ENCODE peak calls at places on chromosome 11, in eight cellular contexts. Y is pancreas; C is SJSA1; U is lung; R is CD8-positive, alpha-beta memory T cell; N is ovary; V is left ventricle myocardium inferior; Q is heart right ventricle. L is an unnamed sample.

GRCh38 chr11:32381149-32381548 is 54.2 kb downstream of the WT1 start:
- DNase-seq in Y (no peak), C (no peak), U (no peak), R (no peak), N (peak; percentile 41), V (no peak), Q (no peak), L (peak; percentile 15)

GRCh38 chr11:10920205-10920604 is 62.4 kb upstream of the ZBED5 start:
- DNase-seq in Y (no peak), C (no peak), U (no peak), R (no peak), N (no peak), V (no peak), Q (no peak), L (no peak)

GRCh38 chr11:48000432-48000831 is 20.1 kb downstream of the PTPRJ start:
- DNase-seq in Y (no peak), C (no peak), U (no peak), R (no peak), N (no peak), V (no peak), Q (no peak), L (no peak)

GRCh38 chr11:8301622-8302021 is 37.9 kb upstream of the LMO1 start:
- DNase-seq in Y (no peak), C (no peak), U (no peak), R (no peak), N (no peak), V (no peak), Q (no peak), L (no peak)

GRCh38 chr11:111693224-111693937 is 72.8 kb downstream of the PPP2R1B start:
- DNase-seq in Y (no peak), C (no peak), U (no peak), R (no peak), N (no peak), V (no peak), Q (no peak), L (no peak)

GRCh38 chr11:4049006-4049405 is 45.6 kb upstream of the RRM1 start:
- DNase-seq in Y (no peak), C (no peak), U (no peak), R (no peak), N (no peak), V (no peak), Q (no peak), L (no peak)

GRCh38 chr11:36265793-36266628 is 23.2 kb downstream of the COMMD9 start:
- DNase-seq in Y (peak; percentile 61), C (peak; percentile 56), U (peak; percentile 48), R (peak; percentile 28), N (peak; percentile 73), V (peak; percentile 36), Q (peak; percentile 20), L (peak; percentile 51)

GRCh38 chr11:43556269-43556668 is 124.3 kb upstream of the HSD17B12 start:
- DNase-seq in Y (no peak), C (no peak), U (no peak), R (no peak), N (no peak), V (no peak), Q (no peak), L (no peak)

GRCh38 chr11:131684111-131685060 is 314.0 kb downstream of the NTM start:
- DNase-seq in Y (no peak), C (no peak), U (no peak), R (no peak), N (no peak), V (no peak), Q (no peak), L (no peak)

DNA sequence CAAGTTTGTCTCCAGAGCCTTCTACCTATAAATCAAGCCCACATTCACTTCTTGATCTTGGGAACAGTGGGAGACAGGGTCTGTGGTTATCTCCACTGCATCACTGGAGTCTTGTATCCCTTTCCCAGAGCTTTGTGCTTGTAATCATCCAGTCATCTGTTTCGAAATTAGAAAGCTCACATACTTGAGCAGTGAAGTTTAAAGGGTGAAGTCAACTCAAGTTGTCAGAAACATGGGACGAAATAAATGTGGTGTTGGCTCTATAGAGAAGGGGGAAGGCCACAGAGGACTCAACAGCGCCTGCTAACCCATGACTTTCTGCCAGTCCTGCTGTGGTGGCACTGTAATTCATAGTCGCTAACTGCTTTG is 197.5 kb downstream of the DBX1 start:
- DNase-seq in Y (no peak), C (no peak), U (no peak), R (no peak), N (no peak), V (no peak), Q (no peak), L (no peak)
- H3K27ac ChIP-seq in Y (no peak overlapping the region), C (no peak overlapping the region), U (no peak overlapping the region), R (no peak overlapping the region), N (no peak overlapping the region), V (no peak overlapping the region), Q (no peak overlapping the region), L (peak overlapping the region; percentile 43)

DNA sequence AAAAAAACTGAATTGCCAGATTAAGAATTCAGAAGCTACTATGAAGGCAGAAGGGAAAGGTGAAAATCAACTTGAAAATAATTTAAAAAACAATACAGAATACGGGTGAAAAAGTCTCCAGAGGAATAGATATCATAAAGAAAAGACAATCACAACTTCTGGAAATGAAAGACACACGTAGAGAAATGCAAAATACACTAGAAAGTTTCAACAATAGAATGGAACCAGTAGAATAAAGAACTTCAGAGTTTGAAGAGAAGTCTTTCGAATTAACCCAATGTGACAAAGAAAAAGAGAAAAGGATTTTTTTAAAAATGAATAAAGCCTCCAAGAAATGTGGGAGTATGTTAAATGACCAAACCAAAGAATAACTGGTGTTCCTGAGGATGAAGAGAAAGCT is 263.8 kb upstream of the FAT3 start:
- DNase-seq in Y (no peak), C (no peak), U (no peak), R (no peak), N (no peak), V (no peak), Q (no peak), L (no peak)
- H3K9me3 ChIP-seq in Y (no peaks in the 10 kb centered on the region), C (no peaks in the 10 kb centered on the region), U (peaks cover 3% of the 10 kb centered on the region), R (peaks cover 7% of the 10 kb centered on the region), N (no peaks in the 10 kb centered on the region), V (peaks cover 68% of the 10 kb centered on the region), Q (no peaks in the 10 kb centered on the region), L (no peaks in the 10 kb centered on the region)

GRCh38 chr11:114666760-114667159 is 11.6 kb upstream of the NXPE2 start:
- DNase-seq in Y (no peak), C (no peak), U (no peak), R (no peak), N (no peak), V (no peak), Q (no peak), L (no peak)
- H3K27ac ChIP-seq in Y (no peak overlapping the region), C (no peak overlapping the region), U (no peak overlapping the region), R (no peak overlapping the region), N (no peak overlapping the region), V (no peak overlapping the region), Q (no peak overlapping the region), L (no peak overlapping the region)

DNA sequence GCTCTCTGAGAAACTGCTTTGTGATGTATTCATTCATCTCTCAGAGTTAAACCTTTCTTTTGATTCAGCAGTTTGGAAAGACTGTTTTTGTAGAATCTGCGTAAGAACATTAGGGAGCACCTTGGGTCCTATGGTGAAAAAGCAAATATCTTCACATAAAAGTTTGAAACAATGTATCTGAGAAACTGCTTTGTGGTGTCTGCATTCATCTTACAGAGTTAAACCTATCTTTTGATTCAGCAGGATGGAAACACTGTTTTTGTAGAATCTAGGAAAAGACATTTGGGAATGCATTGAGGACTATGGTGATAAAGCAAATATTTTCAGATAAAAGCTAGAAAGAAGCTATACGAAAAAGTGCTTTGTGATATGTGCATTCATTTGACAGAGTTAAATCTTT is 361.3 kb downstream of the OR4C45 start:
- DNase-seq in Y (no peak), C (no peak), U (no peak), R (no peak), N (no peak), V (no peak), Q (no peak), L (no peak)
- H3K9me3 ChIP-seq in Y (no peaks in the 10 kb centered on the region), C (peaks cover 18% of the 10 kb centered on the region), U (peaks cover 74% of the 10 kb centered on the region), R (peaks cover 12% of the 10 kb centered on the region), N (peaks cover 2% of the 10 kb centered on the region), V (peaks cover 99% of the 10 kb centered on the region), Q (no peaks in the 10 kb centered on the region), L (peaks cover 3% of the 10 kb centered on the region)

GRCh38 chr11:87173185-87174039 is 135.7 kb downstream of the TMEM135 start:
- DNase-seq in Y (no peak), C (no peak), U (no peak), R (no peak), N (no peak), V (no peak), Q (no peak), L (no peak)
- H3K27ac ChIP-seq in Y (no peak overlapping the region), C (peak overlapping the region; percentile 47), U (no peak overlapping the region), R (no peak overlapping the region), N (no peak overlapping the region), V (no peak overlapping the region), Q (no peak overlapping the region), L (no peak overlapping the region)

DNA sequence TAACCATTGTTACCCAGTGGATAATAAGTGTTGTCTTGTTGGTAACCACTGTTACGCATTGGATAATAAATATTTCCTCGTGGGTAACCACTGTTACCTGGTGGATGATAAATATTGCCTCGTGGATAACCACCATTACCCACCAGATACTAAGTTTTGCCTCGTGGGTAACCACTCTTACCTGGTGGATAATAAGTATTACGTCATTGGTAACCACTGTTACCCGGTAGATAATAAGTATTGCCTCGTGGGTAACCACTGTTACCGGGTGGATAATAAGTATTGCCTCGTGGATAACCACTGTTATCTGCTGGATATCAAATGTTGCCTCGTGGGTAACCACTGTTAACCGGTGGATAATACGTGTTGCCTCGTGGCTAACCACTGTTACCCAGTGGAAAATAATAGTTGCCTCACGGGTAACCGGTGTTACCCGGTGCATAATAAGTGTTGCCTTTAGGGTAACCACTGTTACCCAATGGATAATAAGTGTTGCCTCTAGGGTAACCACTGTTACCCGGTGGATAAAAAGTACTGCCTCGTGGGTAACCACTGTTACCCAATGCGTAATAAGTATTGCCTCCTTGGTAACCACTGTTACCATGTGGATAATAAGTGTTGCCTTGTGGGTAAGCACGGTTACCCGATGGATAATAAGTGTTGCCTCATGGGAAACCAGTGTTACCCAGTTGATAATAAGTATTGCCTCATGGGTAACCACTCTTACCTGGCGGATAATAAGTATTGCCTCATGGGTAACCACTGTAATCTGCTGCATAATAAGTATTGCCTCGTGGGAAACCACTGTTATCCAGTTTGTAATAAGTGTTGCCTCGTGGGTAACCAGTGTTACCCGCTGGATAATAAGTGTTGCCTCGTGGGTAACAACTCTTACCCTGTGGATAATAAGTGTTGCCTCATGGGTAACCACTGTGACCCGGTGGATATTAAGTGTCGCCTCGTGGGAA is 21.9 kb upstream of the NXPE4 start:
- DNase-seq in Y (no peak), C (no peak), U (no peak), R (no peak), N (no peak), V (no peak), Q (no peak), L (no peak)
- H3K9me3 ChIP-seq in Y (no peaks in the 10 kb centered on the region), C (no peaks in the 10 kb centered on the region), U (no peaks in the 10 kb centered on the region), R (no peaks in the 10 kb centered on the region), N (peaks cover 3% of the 10 kb centered on the region), V (peaks cover 16% of the 10 kb centered on the region), Q (no peaks in the 10 kb centered on the region), L (no peaks in the 10 kb centered on the region)

DNA sequence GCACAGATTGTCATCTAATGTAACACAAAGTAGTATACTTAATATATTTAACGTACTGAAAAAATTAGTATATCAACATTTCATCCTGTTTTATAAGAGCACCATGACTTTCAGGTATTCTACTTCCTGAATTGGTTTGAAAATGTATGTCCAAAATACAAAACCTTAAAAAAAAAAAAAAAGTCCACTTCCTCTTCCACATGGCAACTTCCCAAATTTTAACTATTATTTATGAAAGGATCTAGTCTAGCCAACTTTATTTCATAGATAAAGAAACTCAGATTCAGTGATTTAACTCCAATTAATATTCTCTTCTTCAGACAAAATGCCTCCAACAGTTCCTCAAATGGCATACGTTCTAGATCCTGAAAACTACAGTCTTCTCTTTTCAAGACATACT is 44.0 kb downstream of the PIK3C2A start:
- DNase-seq in Y (no peak), C (no peak), U (no peak), R (no peak), N (no peak), V (no peak), Q (no peak), L (no peak)
- H3K27ac ChIP-seq in Y (no peak overlapping the region), C (no peak overlapping the region), U (no peak overlapping the region), R (no peak overlapping the region), N (no peak overlapping the region), V (peak overlapping the region; percentile 61), Q (peak overlapping the region; percentile 60), L (no peak overlapping the region)

L was measured in thyroid gland.